ENCODE peak calls at places on chromosomes 1 and 21, in five cellular contexts. P, H, L, W and C are unnamed samples.

GRCh38 chr1:11441211-11441952 is 37.6 kb upstream of the DISP3 start:
- DNase-seq in H (no peak), W (no peak), P (no peak), L (no peak), C (no peak)

GRCh38 chr1:157766792-157767191 is 10.1 kb downstream of the FCRL2 start:
- DNase-seq in H (no peak), L (no peak), P (no peak), W (no peak), C (no peak)

GRCh38 chr1:164240081-164240480 is 318.9 kb upstream of the PBX1 start:
- DNase-seq in L (no peak), P (no peak), W (no peak), H (no peak), C (no peak)

GRCh38 chr1:39196244-39197215 is 8.0 kb upstream of the MACF1 start:
- DNase-seq in W (no peak), H (peak; percentile 90), L (no peak), P (no peak), C (peak; percentile 56)

GRCh38 chr1:169694304-169694703 is 17.1 kb downstream of the SELL start:
- DNase-seq in H (peak; percentile 88), W (no peak), L (no peak), P (no peak), C (no peak)

GRCh38 chr21:40845621-40846020 is 1.3 kb downstream of the DSCAM start:
- DNase-seq in W (no peak), L (no peak), H (no peak), P (no peak), C (no peak)

GRCh38 chr1:5938068-5938740 is 54.0 kb downstream of the NPHP4 start:
- DNase-seq in W (no peak), L (peak; percentile 51), P (peak; percentile 20), H (no peak), C (no peak)

GRCh38 chr21:31326478-31327247 is 17.4 kb downstream of the TIAM1 start:
- DNase-seq in L (no peak), P (no peak), W (no peak), H (peak; percentile 26), C (peak; percentile 58)

GRCh38 chr1:115771094-115771846 is 2.8 kb upstream of the CASQ2 start:
- DNase-seq in P (peak; percentile 28), W (no peak), H (no peak), L (no peak), C (no peak)

GRCh38 chr21:37006521-37007291 is at the start of gene RIPPLY3:
- DNase-seq in P (no peak), L (no peak), H (no peak), W (no peak), C (peak; percentile 64)

GRCh38 chr21:45612096-45613019 is 31.2 kb upstream of the PCBP3 start:
- DNase-seq in W (no peak), P (no peak), H (no peak), L (no peak), C (no peak)

GRCh38 chr1:16158025-16158424 is 2.2 kb upstream of the EPHA2 start:
- DNase-seq in P (no peak), H (no peak), L (no peak), W (no peak), C (no peak)

GRCh38 chr1:67853704-67854103 is 20.4 kb upstream of the GNG12 start:
- DNase-seq in L (peak; percentile 78), P (peak; percentile 51), H (peak; percentile 29), W (no peak), C (peak; percentile 12)

GRCh38 chr21:42080788-42081083 is 9.6 kb downstream of the UMODL1 start:
- DNase-seq in H (no peak), W (no peak), L (no peak), P (no peak), C (no peak)

GRCh38 chr1:221804303-221804702 is 62.4 kb upstream of the DUSP10 start:
- DNase-seq in P (no peak), L (no peak), H (no peak), W (no peak), C (no peak)

GRCh38 chr1:1796466-1796865 is 18.2 kb upstream of the NADK start:
- DNase-seq in H (no peak), L (no peak), W (no peak), P (no peak), C (no peak)
- TF ChIP-seq CTCF in H (peak; percentile 14), L (peak; percentile 21), W (no peak), P (no peak), C (peak; percentile 7)

GRCh38 chr1:1899266-1899966 is 8.5 kb upstream of the GNB1 start:
- DNase-seq in W (no peak), H (no peak), L (no peak), P (no peak), C (peak; percentile 58)
- TF ChIP-seq CTCF in W (no peak), H (no peak), L (no peak), P (no peak), C (peak; percentile 41)

GRCh38 chr1:77688939-77689338 is 6.5 kb upstream of the ZZZ3 start:
- DNase-seq in W (no peak), L (no peak), H (no peak), P (no peak), C (peak; percentile 38)

GRCh38 chr1:77683836-77684148 is 1.3 kb upstream of the ZZZ3 start:
- DNase-seq in L (no peak), H (no peak), P (no peak), W (no peak), C (no peak)

GRCh38 chr1:77686784-77687518 is 4.5 kb upstream of the ZZZ3 start:
- DNase-seq in P (no peak), H (no peak), L (no peak), W (no peak), C (no peak)

GRCh38 chr1:77683142-77683835 is 831 bp upstream of the ZZZ3 start:
- DNase-seq in L (peak; percentile 96), W (peak; percentile 54), P (peak; percentile 93), H (peak; percentile 94), C (peak; percentile 90)

GRCh38 chr1:77687519-77687906 is 5.1 kb upstream of the ZZZ3 start:
- DNase-seq in L (no peak), H (no peak), W (no peak), P (no peak), C (no peak)
- TF ChIP-seq CTCF in L (peak; percentile 59), H (no peak), W (no peak), P (peak; percentile 39), C (peak; percentile 43)

GRCh38 chr1:32240140-32240951 is 6.7 kb upstream of the FAM167B start:
- DNase-seq in P (peak; percentile 88), W (no peak), H (peak; percentile 14), L (peak; percentile 80), C (no peak)

GRCh38 chr1:32239790-32240139 is 7.3 kb upstream of the FAM167B start:
- DNase-seq in L (no peak), H (no peak), P (no peak), W (no peak), C (no peak)

GRCh38 chr1:32242341-32242851 is 4.6 kb upstream of the FAM167B start:
- DNase-seq in H (no peak), L (no peak), W (no peak), P (no peak), C (no peak)

GRCh38 chr1:32239335-32239734 is 7.7 kb upstream of the FAM167B start:
- DNase-seq in H (no peak), W (no peak), P (no peak), L (no peak), C (no peak)

DNA sequence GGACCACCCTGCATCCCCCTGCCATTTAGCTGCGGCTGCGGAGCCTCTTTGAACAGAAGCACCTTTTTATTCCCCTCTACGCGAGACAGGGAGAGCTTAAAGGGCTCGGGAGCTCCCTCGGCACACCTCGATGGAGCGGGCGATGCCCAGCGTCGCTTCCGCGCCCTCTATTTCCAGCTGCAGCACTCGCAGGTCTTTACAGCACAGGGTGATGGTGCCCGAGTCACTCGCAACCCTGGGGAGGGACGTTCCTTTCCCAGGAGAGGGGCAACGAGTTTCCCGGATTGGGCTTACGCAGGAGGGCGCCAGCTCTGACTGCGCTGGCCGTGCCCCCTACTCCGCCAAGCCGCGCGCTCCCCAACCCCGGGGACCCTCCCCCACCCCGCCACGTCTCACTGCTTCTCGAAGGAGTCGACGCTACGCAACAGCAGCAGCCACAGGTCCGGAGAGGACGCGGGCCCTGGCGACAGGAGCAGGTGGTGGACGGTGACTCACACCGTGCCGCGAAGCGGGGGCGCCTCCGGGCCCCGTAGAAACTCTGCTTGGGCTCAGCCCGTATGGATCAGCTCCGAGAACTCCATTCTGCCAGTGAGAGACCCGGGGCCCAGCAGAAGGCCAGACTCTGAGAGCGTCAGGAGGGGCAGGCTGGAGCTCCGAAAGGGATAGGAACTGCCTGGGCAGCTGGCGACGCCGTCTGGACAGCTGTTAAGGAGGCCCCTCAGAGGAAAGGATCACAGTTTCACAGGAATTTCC is 5.8 kb upstream of the FAM167B start:
- DNase-seq in W (no peak), L (no peak), P (peak; percentile 66), H (no peak), C (peak; percentile 78)
- TF ChIP-seq CTCF in W (peak; percentile 12), L (no peak), P (no peak), H (no peak), C (no peak)

DNA sequence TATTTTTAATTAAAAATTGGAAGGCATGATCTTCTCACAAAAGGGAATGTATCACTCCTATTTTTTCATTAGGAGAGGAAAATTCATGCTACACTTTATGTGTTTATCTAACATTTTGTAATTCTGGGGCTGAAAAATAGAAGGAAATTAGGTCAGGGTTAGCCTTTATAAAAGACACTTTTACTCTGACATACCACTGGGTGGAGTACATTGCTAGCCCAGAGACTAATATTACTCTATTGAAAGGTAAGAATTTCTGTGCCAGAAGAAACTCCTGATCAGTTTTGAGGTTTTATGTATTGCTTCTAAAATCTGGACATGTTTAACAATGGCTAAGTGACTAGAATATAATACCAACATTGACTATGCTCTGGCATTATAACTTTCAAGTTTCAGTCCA is 724.6 kb downstream of the USP25 start:
- DNase-seq in P (no peak), H (peak; percentile 15), L (no peak), W (no peak), C (no peak)
- TF ChIP-seq CTCF in P (no peak), H (peak; percentile 22), L (peak; percentile 47), W (no peak), C (no peak)

DNA sequence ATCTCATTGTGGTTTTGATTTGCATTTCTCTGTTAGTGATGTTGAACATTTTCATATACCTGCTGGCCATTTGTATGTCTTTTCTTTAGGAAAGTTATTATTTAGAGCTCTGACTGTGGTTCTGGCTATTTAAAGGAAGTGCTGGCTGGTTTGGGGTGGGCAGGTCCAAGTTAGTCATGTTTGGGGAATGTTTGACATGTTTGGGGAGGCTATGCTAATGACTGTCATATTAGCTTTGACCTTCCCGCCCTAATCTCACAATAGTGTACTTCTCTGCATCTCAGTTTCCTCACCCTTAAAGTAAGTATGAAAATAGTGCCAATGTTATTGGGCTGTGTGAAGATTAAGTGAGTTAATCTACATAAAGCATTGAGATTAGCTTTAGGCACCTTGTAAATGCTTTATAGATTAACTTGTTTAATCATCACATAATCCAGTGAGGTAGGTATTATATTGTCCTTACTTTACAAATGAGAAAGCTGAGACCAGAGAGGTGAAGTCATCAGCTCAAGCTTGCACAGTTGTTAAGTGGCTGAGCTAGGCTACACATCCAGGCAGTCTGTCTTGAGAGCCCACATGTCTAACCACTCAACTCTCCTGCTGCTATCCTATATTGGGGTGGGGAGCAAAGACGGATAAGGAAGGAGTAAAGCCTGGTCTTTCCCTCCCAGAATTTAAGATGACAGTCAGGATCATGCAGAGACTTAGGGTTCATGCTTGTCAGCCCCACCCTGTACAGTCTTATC is 22.7 kb upstream of the CRNN start:
- DNase-seq in L (no peak), W (no peak), H (no peak), P (no peak), C (no peak)
- TF ChIP-seq CTCF in L (no peak), W (no peak), H (no peak), P (no peak), C (no peak)